ENCODE peak calls at places on chromosome 2, in six cellular contexts. One of them, this sample, is unnamed.

GRCh38 chr2:68319397-68320117 is at the start of gene CNRIP1:
- DNase-seq in HCT116: no peak
- DNase-seq in K562: peak; percentile 41
- DNase-seq in SK-N-SH: peak; percentile 87
- DNase-seq in H1: no peak
- DNase-seq in HepG2: no peak
- DNase-seq in this sample: no peak

GRCh38 chr2:232268631-232269030 is 109.9 kb upstream of the ALPP start:
- DNase-seq in HCT116: no peak
- DNase-seq in HepG2: no peak
- DNase-seq in H1: no peak
- DNase-seq in SK-N-SH: no peak
- DNase-seq in K562: no peak
- DNase-seq in this sample: no peak

GRCh38 chr2:30758315-30758714 is 48.9 kb downstream of the CAPN13 start:
- DNase-seq in K562: no peak
- DNase-seq in SK-N-SH: peak; percentile 74
- DNase-seq in HCT116: no peak
- DNase-seq in H1: no peak
- DNase-seq in HepG2: no peak
- DNase-seq in this sample: no peak

GRCh38 chr2:55498582-55498981 is 20.9 kb upstream of the CFAP36 start:
- DNase-seq in HCT116: no peak
- DNase-seq in SK-N-SH: peak; percentile 16
- DNase-seq in K562: no peak
- DNase-seq in HepG2: no peak
- DNase-seq in H1: no peak
- DNase-seq in this sample: no peak

GRCh38 chr2:174744111-174744510 is 20.2 kb downstream of the CHRNA1 start:
- DNase-seq in SK-N-SH: no peak
- DNase-seq in K562: no peak
- DNase-seq in HepG2: no peak
- DNase-seq in H1: no peak
- DNase-seq in HCT116: no peak
- DNase-seq in this sample: no peak

GRCh38 chr2:113757059-113757657 is 716 bp upstream of the SLC35F5 start:
- DNase-seq in SK-N-SH: no peak
- DNase-seq in HepG2: peak; percentile 23
- DNase-seq in HCT116: no peak
- DNase-seq in H1: no peak
- DNase-seq in K562: no peak
- DNase-seq in this sample: no peak

GRCh38 chr2:5982217-5982910 is 290.2 kb downstream of the SOX11 start:
- DNase-seq in SK-N-SH: peak; percentile 49
- DNase-seq in HepG2: no peak
- DNase-seq in K562: no peak
- DNase-seq in HCT116: no peak
- DNase-seq in H1: no peak
- DNase-seq in this sample: no peak

GRCh38 chr2:51409920-51410319 is 378.0 kb upstream of the NRXN1 start:
- DNase-seq in HCT116: no peak
- DNase-seq in H1: no peak
- DNase-seq in SK-N-SH: no peak
- DNase-seq in K562: no peak
- DNase-seq in HepG2: no peak
- DNase-seq in this sample: no peak

GRCh38 chr2:129252781-129253460 is 726.5 kb upstream of the RAB6C start:
- DNase-seq in HCT116: no peak
- DNase-seq in H1: no peak
- DNase-seq in HepG2: no peak
- DNase-seq in K562: no peak
- DNase-seq in SK-N-SH: peak; percentile 15
- DNase-seq in this sample: peak; percentile 4

GRCh38 chr2:128391679-128392078 is 73.0 kb upstream of the HS6ST1 start:
- DNase-seq in HepG2: no peak
- DNase-seq in K562: no peak
- DNase-seq in HCT116: no peak
- DNase-seq in SK-N-SH: no peak
- DNase-seq in H1: no peak
- DNase-seq in this sample: no peak

GRCh38 chr2:54469484-54470053 is 13.4 kb downstream of the SPTBN1 start:
- DNase-seq in H1: no peak
- DNase-seq in HCT116: no peak
- DNase-seq in SK-N-SH: peak; percentile 51
- DNase-seq in HepG2: no peak
- DNase-seq in K562: no peak
- DNase-seq in this sample: no peak

GRCh38 chr2:238128061-238129040 is 10.1 kb upstream of the KLHL30 start:
- DNase-seq in SK-N-SH: no peak
- DNase-seq in K562: no peak
- DNase-seq in HCT116: no peak
- DNase-seq in H1: no peak
- DNase-seq in HepG2: no peak
- DNase-seq in this sample: no peak

DNA sequence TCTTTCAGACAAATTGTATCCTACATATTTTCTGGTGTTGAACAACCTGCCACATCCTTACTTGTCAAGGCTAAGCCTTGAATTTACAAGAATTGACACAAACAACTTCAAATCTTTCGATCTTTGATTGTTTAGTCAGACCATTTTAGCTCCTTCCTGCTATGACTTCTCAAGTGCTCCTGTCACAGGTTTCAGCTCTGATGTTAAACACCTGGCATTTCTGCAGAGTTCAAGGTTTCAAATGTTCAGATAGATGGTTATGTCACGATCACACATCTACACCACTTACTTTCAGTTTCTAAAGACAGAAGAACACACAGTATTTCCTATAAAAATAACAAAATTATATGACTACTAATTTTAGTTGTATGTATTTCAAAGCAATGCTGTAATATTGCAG is 84.0 kb downstream of the RND3 start:
- DNase-seq in SK-N-SH: no peak
- DNase-seq in HCT116: no peak
- DNase-seq in HepG2: no peak
- DNase-seq in H1: no peak
- DNase-seq in K562: no peak
- DNase-seq in this sample: no peak
- TF ChIP-seq JUND in SK-N-SH: no peak
- TF ChIP-seq JUND in HCT116: no peak
- TF ChIP-seq JUND in HepG2: no peak
- TF ChIP-seq JUND in H1: no peak
- TF ChIP-seq JUND in K562: no peak
- TF ChIP-seq JUND in this sample: no peak

DNA sequence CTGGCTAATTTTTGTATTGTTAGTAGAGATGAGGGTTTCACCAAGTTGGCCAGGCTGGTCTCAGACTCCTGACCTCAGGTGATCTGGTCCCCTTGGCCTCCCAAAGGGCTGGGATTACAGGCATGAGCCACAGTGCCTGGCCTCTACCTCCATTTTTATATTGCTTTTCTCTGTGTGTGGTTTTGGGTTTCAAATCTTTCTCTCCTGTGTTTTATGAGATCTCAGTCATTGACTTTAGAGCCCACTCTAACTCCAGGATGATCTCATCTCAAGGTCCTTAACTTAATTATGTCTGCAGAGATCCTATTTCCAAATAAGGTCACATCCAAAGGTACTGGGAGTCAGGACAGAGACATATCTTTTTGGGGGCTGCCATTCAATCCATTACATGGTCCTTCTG is 24.7 kb downstream of the ARL4C start:
- DNase-seq in HCT116: no peak
- DNase-seq in H1: no peak
- DNase-seq in SK-N-SH: no peak
- DNase-seq in HepG2: no peak
- DNase-seq in K562: no peak
- DNase-seq in this sample: no peak
- TF ChIP-seq JUND in HCT116: no peak
- TF ChIP-seq JUND in H1: no peak
- TF ChIP-seq JUND in SK-N-SH: no peak
- TF ChIP-seq JUND in HepG2: no peak
- TF ChIP-seq JUND in K562: no peak
- TF ChIP-seq JUND in this sample: no peak

GRCh38 chr2:3459185-3460015 is 59.9 kb downstream of the ADI1 start:
- DNase-seq in H1: no peak
- DNase-seq in HCT116: no peak
- DNase-seq in HepG2: no peak
- DNase-seq in K562: no peak
- DNase-seq in SK-N-SH: peak; percentile 72
- DNase-seq in this sample: no peak
- TF ChIP-seq JUND in H1: no peak
- TF ChIP-seq JUND in HCT116: no peak
- TF ChIP-seq JUND in HepG2: no peak
- TF ChIP-seq JUND in K562: no peak
- TF ChIP-seq JUND in SK-N-SH: no peak
- TF ChIP-seq JUND in this sample: no peak

DNA sequence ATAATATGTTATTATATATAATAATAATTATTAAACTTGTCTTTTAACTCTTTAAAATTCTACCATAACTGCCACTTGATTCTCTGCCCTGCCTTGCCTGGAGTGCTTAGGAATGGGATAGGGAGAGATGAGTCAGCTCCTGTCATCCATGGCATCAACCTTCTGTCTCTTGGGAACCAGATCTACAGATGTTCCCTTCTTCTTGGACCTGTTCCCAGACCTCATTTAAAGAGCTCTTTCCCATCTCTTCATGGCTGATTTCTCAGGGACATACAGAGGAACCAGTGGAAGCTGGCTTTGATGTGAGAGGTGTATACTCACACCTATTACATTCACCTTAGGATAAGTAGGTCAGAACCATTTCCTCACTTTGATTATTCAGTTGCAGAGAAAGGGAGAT is 155.3 kb upstream of the MYO3B start:
- DNase-seq in H1: no peak
- DNase-seq in K562: no peak
- DNase-seq in HCT116: no peak
- DNase-seq in SK-N-SH: no peak
- DNase-seq in HepG2: no peak
- DNase-seq in this sample: no peak
- TF ChIP-seq JUND in H1: no peak
- TF ChIP-seq JUND in K562: no peak
- TF ChIP-seq JUND in HCT116: no peak
- TF ChIP-seq JUND in SK-N-SH: peak; percentile 55
- TF ChIP-seq JUND in HepG2: no peak
- TF ChIP-seq JUND in this sample: no peak

DNA sequence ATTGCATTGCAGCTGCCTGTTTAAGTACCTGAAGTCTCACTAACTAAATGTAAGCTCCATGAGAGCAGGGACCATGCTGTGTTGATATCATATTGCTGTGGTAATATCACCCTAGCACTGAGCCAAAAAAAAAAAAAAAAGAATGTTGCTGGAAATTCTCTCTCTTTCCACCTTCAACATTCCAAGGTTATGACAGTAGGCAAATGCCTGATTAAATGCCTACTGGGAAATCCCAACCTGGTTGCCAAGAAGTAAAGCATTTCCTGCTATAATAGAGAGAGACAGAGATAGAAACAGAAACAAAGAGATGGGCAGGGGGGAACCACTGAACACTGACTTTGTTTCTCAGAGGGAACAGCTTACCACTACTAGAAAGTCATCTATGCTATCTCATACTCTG is 1604.2 kb downstream of the LRP1B start:
- DNase-seq in SK-N-SH: no peak
- DNase-seq in HCT116: peak; percentile 1
- DNase-seq in K562: no peak
- DNase-seq in HepG2: no peak
- DNase-seq in H1: no peak
- DNase-seq in this sample: no peak
- TF ChIP-seq JUND in SK-N-SH: peak; percentile 48
- TF ChIP-seq JUND in HCT116: no peak
- TF ChIP-seq JUND in K562: no peak
- TF ChIP-seq JUND in HepG2: no peak
- TF ChIP-seq JUND in H1: no peak
- TF ChIP-seq JUND in this sample: no peak

GRCh38 chr2:159043710-159044109 is 75.3 kb downstream of the TANC1 start:
- DNase-seq in HepG2: no peak
- DNase-seq in H1: no peak
- DNase-seq in HCT116: no peak
- DNase-seq in SK-N-SH: no peak
- DNase-seq in K562: no peak
- DNase-seq in this sample: no peak

GRCh38 chr2:159044804-159045286 is 76.4 kb downstream of the TANC1 start:
- DNase-seq in SK-N-SH: no peak
- DNase-seq in K562: no peak
- DNase-seq in HCT116: no peak
- DNase-seq in H1: no peak
- DNase-seq in HepG2: no peak
- DNase-seq in this sample: no peak

GRCh38 chr2:159050426-159050825 is 82.0 kb downstream of the TANC1 start:
- DNase-seq in HepG2: no peak
- DNase-seq in HCT116: no peak
- DNase-seq in SK-N-SH: no peak
- DNase-seq in H1: no peak
- DNase-seq in K562: no peak
- DNase-seq in this sample: no peak

GRCh38 chr2:159045545-159046454 is 77.4 kb downstream of the TANC1 start:
- DNase-seq in HepG2: no peak
- DNase-seq in HCT116: no peak
- DNase-seq in K562: no peak
- DNase-seq in SK-N-SH: no peak
- DNase-seq in H1: no peak
- DNase-seq in this sample: no peak

GRCh38 chr2:159046966-159047365 is 78.5 kb downstream of the TANC1 start:
- DNase-seq in K562: no peak
- DNase-seq in SK-N-SH: no peak
- DNase-seq in H1: no peak
- DNase-seq in HCT116: no peak
- DNase-seq in HepG2: no peak
- DNase-seq in this sample: no peak
- TF ChIP-seq JUND in K562: no peak
- TF ChIP-seq JUND in SK-N-SH: no peak
- TF ChIP-seq JUND in H1: no peak
- TF ChIP-seq JUND in HCT116: no peak
- TF ChIP-seq JUND in HepG2: no peak
- TF ChIP-seq JUND in this sample: no peak

GRCh38 chr2:26637811-26638310 is 3.3 kb downstream of the CIB4 start:
- DNase-seq in K562: no peak
- DNase-seq in SK-N-SH: no peak
- DNase-seq in HepG2: no peak
- DNase-seq in H1: no peak
- DNase-seq in HCT116: no peak
- DNase-seq in this sample: no peak

GRCh38 chr2:26639685-26640240 is 1.4 kb downstream of the CIB4 start:
- DNase-seq in HepG2: no peak
- DNase-seq in K562: no peak
- DNase-seq in HCT116: no peak
- DNase-seq in H1: no peak
- DNase-seq in SK-N-SH: no peak
- DNase-seq in this sample: no peak

GRCh38 chr2:26642437-26642836 is 1.3 kb upstream of the CIB4 start:
- DNase-seq in K562: no peak
- DNase-seq in H1: no peak
- DNase-seq in SK-N-SH: no peak
- DNase-seq in HCT116: no peak
- DNase-seq in HepG2: no peak
- DNase-seq in this sample: no peak

GRCh38 chr2:26640781-26641564 is at the start of gene CIB4:
- DNase-seq in HCT116: peak; percentile 4
- DNase-seq in K562: no peak
- DNase-seq in H1: no peak
- DNase-seq in SK-N-SH: no peak
- DNase-seq in HepG2: no peak
- DNase-seq in this sample: peak; percentile 52

GRCh38 chr2:26640331-26640745 is 828 bp downstream of the CIB4 start:
- DNase-seq in SK-N-SH: peak; percentile 65
- DNase-seq in H1: no peak
- DNase-seq in HCT116: peak; percentile 13
- DNase-seq in HepG2: peak; percentile 18
- DNase-seq in K562: no peak
- DNase-seq in this sample: peak; percentile 36
- TF ChIP-seq JUND in SK-N-SH: no peak
- TF ChIP-seq JUND in H1: no peak
- TF ChIP-seq JUND in HCT116: no peak
- TF ChIP-seq JUND in HepG2: no peak
- TF ChIP-seq JUND in K562: no peak
- TF ChIP-seq JUND in this sample: no peak

This sample was measured in T47D.